ENCODE peak calls at places on chromosomes 7 and 10, in seven cellular contexts. I is astrocyte, J is hepatocyte, U is PC-3, X is fibroblast of lung, Q is H1, C is GM12878. E is an unnamed sample.

GRCh38 chr10:48206470-48207250 is 67.8 kb downstream of the FRMPD2 start:
- DNase-seq in X (no peak), C (no peak), Q (no peak), I (no peak), U (no peak), J (no peak), E (no peak)

GRCh38 chr10:28302012-28302667 is 724 bp downstream of the MPP7 start:
- DNase-seq in U (peak; percentile 16), C (no peak), J (peak; percentile 49), X (peak; percentile 5), I (no peak), Q (no peak), E (peak; percentile 67)

GRCh38 chr7:29565982-29566746 is 2.5 kb downstream of the PRR15 start:
- DNase-seq in C (no peak), J (no peak), I (no peak), X (no peak), U (no peak), Q (no peak), E (peak; percentile 55)

GRCh38 chr10:95260909-95261552 is 29.8 kb downstream of the PDLIM1 start:
- DNase-seq in C (no peak), Q (no peak), U (peak; percentile 46), X (no peak), I (peak; percentile 81), J (no peak), E (peak; percentile 77)

GRCh38 chr10:69043931-69044531 is 43.9 kb upstream of the SRGN start:
- DNase-seq in X (no peak), I (no peak), J (no peak), U (no peak), Q (no peak), C (no peak), E (no peak)

GRCh38 chr7:15503603-15504280 is 58.1 kb downstream of the AGMO start:
- DNase-seq in J (no peak), C (no peak), X (peak; percentile 47), U (peak; percentile 43), I (no peak), Q (no peak), E (peak; percentile 38)

GRCh38 chr10:131041361-131041916 is 270.1 kb downstream of the TCERG1L start:
- DNase-seq in I (no peak), X (no peak), Q (no peak), U (no peak), C (no peak), J (no peak), E (no peak)

GRCh38 chr7:71350680-71351079 is 218.7 kb downstream of the GALNT17 start:
- DNase-seq in X (no peak), C (no peak), I (no peak), J (no peak), U (no peak), Q (no peak), E (no peak)

GRCh38 chr10:4372601-4373000 is 453.4 kb upstream of the AKR1E2 start:
- DNase-seq in C (no peak), Q (no peak), U (no peak), X (peak; percentile 100), J (peak; percentile 31), I (peak; percentile 99), E (peak; percentile 95)

GRCh38 chr10:91380873-91381561 is 29.1 kb upstream of the HECTD2 start:
- DNase-seq in U (no peak), Q (no peak), J (no peak), C (no peak), I (peak; percentile 30), X (no peak), E (peak; percentile 22)

GRCh38 chr7:12322287-12322902 is 81.3 kb downstream of the VWDE start:
- DNase-seq in X (peak; percentile 64), C (no peak), J (peak; percentile 13), Q (no peak), I (peak; percentile 6), U (peak; percentile 56), E (peak; percentile 36)

GRCh38 chr10:96619120-96619519 is 32.3 kb upstream of the TM9SF3 start:
- DNase-seq in J (no peak), U (no peak), X (no peak), I (no peak), C (no peak), Q (no peak), E (no peak)
- TF ChIP-seq EZH2 in J (no peak), U (no peak), X (no peak), I (no peak), C (no peak), Q (no peak), E (no peak)

DNA sequence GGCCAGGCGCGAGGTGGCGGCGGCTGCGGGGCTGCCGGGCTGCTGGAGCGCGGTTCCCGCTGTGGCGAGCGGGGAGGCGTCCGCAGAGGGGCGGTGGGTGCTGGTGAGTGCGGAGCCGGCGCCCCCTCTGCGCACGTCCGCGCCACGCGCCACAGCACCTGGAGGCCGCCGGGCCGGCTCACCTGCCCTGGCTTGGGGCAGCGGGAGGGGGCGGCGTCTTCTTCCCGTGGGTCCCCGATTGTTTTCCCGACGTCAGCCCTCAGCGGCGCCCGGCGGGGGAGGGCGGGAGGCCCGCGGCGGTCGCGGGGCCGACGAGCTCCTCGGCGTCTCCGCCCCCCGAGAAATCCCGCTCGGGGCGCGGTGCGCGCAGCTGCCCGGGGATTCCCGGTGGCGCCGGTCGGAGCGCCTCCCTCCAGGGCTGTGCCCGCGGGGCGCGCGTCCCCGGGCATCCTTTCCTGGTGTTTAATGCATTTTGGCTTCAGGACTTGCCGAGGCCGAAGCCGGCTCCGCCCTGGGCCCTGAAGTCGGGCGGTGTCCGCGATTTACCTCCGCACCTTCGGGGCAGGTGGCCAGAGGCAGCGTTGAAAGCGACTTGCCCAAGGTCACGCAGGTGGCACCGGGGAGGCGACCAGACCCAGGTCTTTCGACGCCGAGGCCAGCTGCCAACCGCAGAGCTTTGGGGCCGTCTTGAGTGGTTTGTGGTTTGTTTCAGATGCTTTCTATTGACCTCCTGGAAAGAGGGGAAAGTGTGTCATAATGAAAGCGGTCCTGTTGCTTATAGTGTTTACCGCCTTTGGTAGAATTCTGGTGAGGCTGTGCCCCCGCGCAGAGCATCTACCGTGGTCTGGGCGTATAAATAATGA is 582 bp downstream of the PLEKHA1 start:
- DNase-seq in Q (no peak), I (peak; percentile 64), J (peak; percentile 85), X (peak; percentile 52), U (peak; percentile 41), C (peak; percentile 47), E (peak; percentile 77)
- TF ChIP-seq EZH2 in Q (peak; percentile 34), I (no peak), J (no peak), X (no peak), U (no peak), C (no peak), E (no peak)

DNA sequence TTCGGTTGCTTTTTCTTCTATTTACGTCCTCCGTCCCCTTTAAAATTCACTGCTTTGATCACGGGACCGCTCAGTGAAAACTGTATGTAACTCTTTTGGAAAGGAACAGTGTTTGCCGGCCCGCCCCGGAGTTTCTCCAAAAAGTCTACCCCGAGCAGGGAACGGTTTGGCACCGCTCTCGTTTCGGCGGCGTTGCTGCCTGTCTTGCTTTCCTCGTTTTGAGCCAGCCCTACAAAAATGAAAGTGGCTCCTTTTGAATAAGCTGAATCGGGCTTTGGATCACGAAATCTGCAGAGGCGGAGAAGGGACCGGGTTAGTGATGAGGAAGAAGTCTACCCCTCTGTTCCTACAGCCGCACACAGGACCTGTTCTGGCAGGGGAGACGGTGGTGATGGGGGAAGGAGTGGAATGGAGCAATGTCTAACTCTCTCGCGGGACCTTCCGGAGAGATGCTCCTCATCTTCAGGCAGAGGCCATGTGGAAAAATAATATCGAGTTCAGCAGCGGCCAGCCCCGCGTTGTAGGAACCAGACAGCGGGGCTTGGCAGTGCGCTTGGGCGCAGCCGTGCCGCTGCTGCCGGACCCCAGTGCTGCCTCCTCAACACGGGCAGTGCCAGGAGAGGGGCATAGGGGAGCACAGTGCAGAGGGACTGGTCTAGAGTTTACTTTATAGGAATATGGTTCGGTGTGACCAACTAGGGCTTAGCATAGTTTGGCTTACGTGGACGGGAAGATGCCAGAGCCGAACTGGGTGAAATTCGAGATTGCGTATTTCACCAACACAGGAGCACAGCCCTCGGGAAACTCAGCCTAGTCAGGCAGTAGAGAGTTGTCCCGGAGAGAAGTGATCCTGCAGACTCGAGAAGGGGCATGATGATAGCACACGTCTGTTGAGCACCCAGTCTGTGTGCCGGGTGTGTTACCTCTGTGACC is 1.4 kb downstream of the HTRA1 start:
- DNase-seq in Q (no peak), J (peak; percentile 27), C (no peak), I (no peak), X (peak; percentile 66), U (peak; percentile 19), E (peak; percentile 78)
- TF ChIP-seq EZH2 in Q (peak; percentile 96), J (peak; percentile 63), C (no peak), I (no peak), X (no peak), U (no peak), E (no peak)

DNA sequence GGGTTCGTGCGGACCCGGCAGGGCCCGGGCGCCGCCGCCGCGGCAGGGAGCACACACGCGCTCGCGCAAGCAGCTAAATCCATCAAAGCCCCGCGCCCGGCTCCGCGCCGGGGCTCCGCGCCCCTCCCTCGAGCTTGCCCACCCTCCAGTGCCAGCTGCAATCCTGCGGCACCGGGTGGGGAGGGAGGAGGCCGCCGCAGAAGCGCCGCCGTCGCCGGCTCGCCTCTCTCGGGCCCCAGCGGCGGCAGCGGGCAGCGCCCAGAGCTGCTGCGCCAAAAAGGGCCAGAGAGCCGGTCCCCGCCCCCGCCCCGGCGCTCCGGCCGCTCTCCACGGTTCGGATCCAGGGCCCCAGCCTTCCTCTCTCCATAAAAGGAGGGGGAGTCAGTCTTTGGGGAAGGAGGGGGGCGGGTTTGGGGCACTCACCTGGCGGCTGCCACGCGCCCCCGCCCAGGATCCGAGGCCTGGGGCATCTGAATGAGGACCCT is 370 bp upstream of the PDGFA start:
- DNase-seq in Q (no peak), J (peak; percentile 83), X (peak; percentile 45), U (peak; percentile 57), I (peak; percentile 49), C (no peak), E (peak; percentile 83)
- TF ChIP-seq EZH2 in Q (no peak), J (peak; percentile 3), X (no peak), U (no peak), I (no peak), C (no peak), E (no peak)

DNA sequence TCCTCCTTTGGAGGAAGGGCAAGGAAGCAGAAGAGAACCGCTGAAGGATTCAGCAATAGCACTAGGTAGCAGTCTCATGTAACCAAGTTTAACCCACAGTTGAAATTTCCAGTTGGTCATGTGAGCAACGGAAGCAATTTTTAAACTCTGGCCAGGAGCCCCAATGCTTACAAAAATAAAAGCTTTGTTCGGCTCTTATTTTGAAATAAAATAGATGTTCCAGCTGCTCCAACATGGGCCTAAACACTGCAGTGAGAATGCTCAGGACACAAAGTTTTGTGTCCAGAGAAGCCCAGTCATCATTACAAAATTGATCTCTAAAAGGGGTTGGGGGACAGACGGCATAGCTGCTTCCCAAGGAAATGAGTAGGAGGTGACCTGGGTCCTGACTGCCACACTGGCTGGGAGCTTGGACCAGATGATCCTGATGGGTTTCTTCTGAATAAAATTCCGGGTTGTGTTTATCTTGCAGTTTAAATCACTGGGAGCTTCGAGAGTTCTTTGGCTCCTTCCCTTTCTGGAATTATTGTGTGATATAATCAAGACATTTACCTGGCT is 452 bp upstream of the TMEM140 start:
- DNase-seq in C (no peak), Q (no peak), X (peak; percentile 74), J (peak; percentile 29), I (no peak), U (no peak), E (peak; percentile 46)
- TF ChIP-seq EZH2 in C (no peak), Q (no peak), X (no peak), J (no peak), I (no peak), U (no peak), E (no peak)

E was measured in GM23248.